ENCODE peak calls at places on chromosome 17, in nine cellular contexts. R is A549, I is tibial nerve, O is heart left ventricle, G is uterus, C is prostate gland, T is sigmoid colon, U is HCT116, S is adrenal gland. Z is an unnamed sample.

GRCh38 chr17:44204453-44204882 is 4.8 kb upstream of the ATXN7L3 start:
- DNase-seq in C (no peak), T (no peak), S (peak; percentile 70), I (no peak), U (no peak), G (no peak), R (no peak), O (peak; percentile 63), Z (no peak)

GRCh38 chr17:53629188-53629587 is 193.5 kb upstream of the KIF2B start:
- DNase-seq in G (no peak), O (no peak), C (no peak), S (no peak), R (no peak), U (no peak), T (no peak), I (no peak), Z (no peak)

GRCh38 chr17:61149862-61150362 is 249.7 kb upstream of the TBX2 start:
- DNase-seq in G (no peak), O (no peak), S (no peak), R (peak; percentile 9), T (no peak), U (no peak), I (no peak), C (no peak), Z (no peak)

GRCh38 chr17:51487947-51488346 is 227.6 kb downstream of the UTP18 start:
- DNase-seq in U (peak; percentile 77), T (no peak), G (no peak), O (no peak), I (no peak), R (peak; percentile 55), C (no peak), S (no peak), Z (no peak)

GRCh38 chr17:77502626-77503292 is 362.0 kb downstream of the SEC14L1 start:
- DNase-seq in U (no peak), O (no peak), I (no peak), G (peak; percentile 14), S (peak; percentile 47), T (peak; percentile 61), R (no peak), C (no peak), Z (peak; percentile 31)

GRCh38 chr17:12445331-12445730 is 220.4 kb upstream of the MYOCD start:
- DNase-seq in R (no peak), G (no peak), O (no peak), U (no peak), S (no peak), T (no peak), I (no peak), C (no peak), Z (no peak)

GRCh38 chr17:47287068-47287467 is 33.4 kb downstream of the ITGB3 start:
- DNase-seq in R (no peak), O (no peak), S (no peak), U (no peak), I (no peak), C (no peak), T (no peak), G (no peak), Z (no peak)

GRCh38 chr17:48012151-48012520 is 25.5 kb downstream of the COPZ2 start:
- DNase-seq in T (no peak), C (no peak), U (no peak), I (no peak), O (peak; percentile 73), S (peak; percentile 84), G (no peak), R (no peak), Z (peak; percentile 44)

GRCh38 chr17:37791434-37791833 is 46.6 kb upstream of the HNF1B start:
- DNase-seq in T (no peak), G (no peak), R (peak; percentile 80), C (no peak), U (no peak), I (no peak), O (no peak), S (no peak), Z (no peak)

GRCh38 chr17:74240637-74241036 is 27.3 kb downstream of the TTYH2 start:
- DNase-seq in G (peak; percentile 35), T (no peak), C (no peak), O (no peak), I (no peak), R (no peak), S (no peak), U (no peak), Z (no peak)

GRCh38 chr17:59366040-59366757 is 34.7 kb downstream of the YPEL2 start:
- DNase-seq in R (no peak), O (no peak), U (no peak), I (no peak), C (no peak), T (no peak), G (no peak), S (no peak), Z (peak; percentile 56)

GRCh38 chr17:691423-691822 is 23.2 kb downstream of the VPS53 start:
- DNase-seq in G (no peak), R (peak; percentile 32), S (no peak), U (no peak), T (no peak), O (no peak), C (no peak), I (no peak), Z (no peak)

GRCh38 chr17:54694287-54694887 is 206.3 kb upstream of the TOM1L1 start:
- DNase-seq in T (no peak), I (no peak), O (no peak), S (no peak), C (no peak), R (no peak), G (no peak), U (no peak), Z (no peak)

GRCh38 chr17:58918879-58919278 is 163.2 kb downstream of the PPM1E start:
- DNase-seq in R (no peak), U (no peak), C (no peak), S (no peak), G (no peak), T (no peak), I (no peak), O (no peak), Z (no peak)

GRCh38 chr17:29007456-29008455 is 1.9 kb upstream of the SEZ6 start:
- DNase-seq in U (peak; percentile 21), G (no peak), C (no peak), S (no peak), T (no peak), O (no peak), I (no peak), R (peak; percentile 78), Z (no peak)

GRCh38 chr17:29628619-29629018 is 5.9 kb upstream of the CORO6 start:
- DNase-seq in G (no peak), T (no peak), S (no peak), O (no peak), U (no peak), C (no peak), R (no peak), I (no peak), Z (no peak)

GRCh38 chr17:17749921-17750320 is 68.7 kb downstream of the RAI1 start:
- DNase-seq in R (peak; percentile 75), U (peak; percentile 42), I (peak; percentile 40), G (no peak), O (no peak), C (no peak), T (no peak), S (peak; percentile 77), Z (no peak)

GRCh38 chr17:29207986-29208385 is 27.8 kb upstream of the MYO18A start:
- DNase-seq in R (no peak), U (no peak), G (no peak), C (no peak), O (no peak), T (no peak), S (no peak), I (no peak), Z (no peak)

GRCh38 chr17:73091410-73091769 is 1.1 kb downstream of the SLC39A11 start:
- DNase-seq in T (no peak), C (no peak), R (no peak), G (no peak), S (peak; percentile 6), I (no peak), U (no peak), O (no peak), Z (no peak)

GRCh38 chr17:77707546-77707945 is 251.0 kb upstream of the TNRC6C start:
- DNase-seq in T (no peak), O (no peak), I (no peak), G (no peak), S (peak; percentile 24), R (no peak), U (no peak), C (no peak), Z (no peak)

DNA sequence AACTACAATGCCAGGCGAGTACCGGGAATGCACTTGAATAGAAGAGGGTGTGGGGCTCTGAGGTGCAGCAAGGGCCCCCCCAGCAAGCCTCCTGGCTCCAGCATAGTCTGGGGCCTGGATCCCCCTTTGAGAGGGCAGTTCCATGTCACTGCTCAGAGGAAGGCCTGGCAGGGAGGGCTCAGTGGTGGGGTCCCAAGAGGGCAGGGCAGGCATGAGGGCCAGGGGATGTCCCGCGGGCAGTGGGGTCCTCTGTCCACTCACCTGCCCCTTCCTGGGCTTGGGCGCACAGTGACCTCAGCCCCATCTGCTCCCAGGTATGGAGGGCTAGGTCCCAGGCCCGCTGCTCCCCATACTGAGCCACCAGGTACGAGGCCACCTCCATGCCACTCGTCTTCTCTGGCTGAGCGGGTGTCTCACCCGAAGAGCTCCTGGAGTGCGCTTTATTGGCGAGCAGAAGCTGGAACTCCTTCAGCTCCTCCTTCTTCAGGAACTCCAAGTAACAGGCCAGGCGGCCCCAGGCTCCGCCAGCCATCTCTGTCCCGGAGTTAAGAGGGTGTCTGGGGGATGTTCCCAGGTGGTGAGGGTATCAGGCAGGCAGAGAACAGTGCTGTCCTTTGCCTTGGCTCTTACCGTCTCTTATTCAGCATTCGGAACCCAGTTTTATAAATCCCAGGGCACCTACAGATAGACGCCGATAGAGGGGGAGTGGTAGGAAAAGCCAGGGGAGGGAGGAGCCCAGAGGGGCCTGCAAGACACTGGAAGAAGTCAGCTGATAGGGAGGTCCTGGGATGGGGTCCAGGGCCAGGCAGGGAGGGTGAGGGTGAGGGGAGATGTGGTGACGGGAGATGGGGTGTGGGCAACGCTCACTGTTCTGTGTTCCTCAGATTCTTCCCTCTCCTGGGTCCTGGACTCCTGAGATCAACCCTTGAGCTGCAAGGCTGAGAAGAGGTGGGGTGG is 605 bp downstream of the NLRP1 start:
- DNase-seq in I (no peak), R (no peak), U (no peak), C (no peak), T (no peak), O (peak; percentile 70), G (peak; percentile 46), S (no peak), Z (no peak)
- TF ChIP-seq CTCF in I (no peak), R (no peak), U (no peak), C (no peak), T (no peak), O (no peak), G (no peak), S (no peak), Z (no peak)

GRCh38 chr17:83046759-83047478 is 32.5 kb upstream of the METRNL start:
- DNase-seq in T (peak; percentile 25), U (no peak), G (no peak), C (no peak), I (no peak), O (no peak), S (peak; percentile 21), R (no peak), Z (no peak)
- H3K4me3 ChIP-seq in T (no peak overlapping the region), U (no peak overlapping the region), G (no peak overlapping the region), C (no peak overlapping the region), I (no peak overlapping the region), O (no peak overlapping the region), S (no peak overlapping the region), R (no peak overlapping the region), Z (no peak overlapping the region)

GRCh38 chr17:2054740-2055493 is at the start of gene HIC1:
- DNase-seq in R (peak; percentile 74), U (no peak), O (peak; percentile 92), C (peak; percentile 65), S (peak; percentile 88), G (peak; percentile 85), T (peak; percentile 91), I (peak; percentile 66), Z (peak; percentile 83)
- TF ChIP-seq POLR2A in R (no peak), U (no peak), O (peak; percentile 75), C (peak; percentile 62), S (peak; percentile 61), G (peak; percentile 94), T (peak; percentile 49), I (peak; percentile 73), Z (peak; percentile 64)

GRCh38 chr17:31533546-31534155 is 142.2 kb downstream of the RAB11FIP4 start:
- DNase-seq in O (no peak), T (no peak), C (no peak), S (no peak), R (peak; percentile 45), G (peak; percentile 40), I (no peak), U (peak; percentile 38), Z (no peak)
- TF ChIP-seq CTCF in O (peak; percentile 37), T (no peak), C (peak; percentile 13), S (peak; percentile 10), R (peak; percentile 39), G (no peak), I (no peak), U (peak; percentile 44), Z (peak; percentile 13)

Z was measured in right lobe of liver.